ENCODE peak calls at places on chromosomes 5 and 9, in five cellular contexts. K is right lobe of liver, M is pancreas, L is lung microvascular endothelial cell, J is hippocampal formation. S is an unnamed sample.

GRCh38 chr5:180047667-180048066 is 23.9 kb downstream of the RNF130 start:
- DNase-seq in K (peak), M (peak), L (peak), J (no peak), S (no peak)

GRCh38 chr5:40988761-40989510 is 79.6 kb downstream of the C7 start:
- DNase-seq in K (no peak), M (no peak), L (no peak), J (no peak), S (no peak)

GRCh38 chr5:137492321-137492720 is 6.8 kb downstream of the SPOCK1 start:
- DNase-seq in K (no peak), M (no peak), L (no peak), J (no peak), S (no peak)

GRCh38 chr5:132369471-132370240 is at the start of gene SLC22A5:
- DNase-seq in K (peak), M (peak), L (peak), J (no peak), S (no peak)

GRCh38 chr9:14752271-14752670 is 29.7 kb upstream of the CER1 start:
- DNase-seq in K (no peak), M (no peak), L (peak), J (no peak), S (no peak)

GRCh38 chr9:116409124-116409523 is 255.5 kb downstream of the PAPPA start:
- DNase-seq in K (no peak), M (no peak), L (no peak), J (no peak), S (no peak)

GRCh38 chr5:61910771-61911170 is 395.2 kb upstream of the KIF2A start:
- DNase-seq in K (no peak), M (no peak), L (no peak), J (no peak), S (no peak)

GRCh38 chr5:94028001-94028400 is 286.6 kb upstream of the POU5F2 start:
- DNase-seq in K (no peak), M (no peak), L (no peak), J (no peak), S (no peak)

GRCh38 chr9:21110708-21111576 is 30.7 kb downstream of the IFNW1 start:
- DNase-seq in K (no peak), M (no peak), L (peak), J (peak), S (peak)

GRCh38 chr5:124544366-124545055 is 201.9 kb downstream of the ZNF608 start:
- DNase-seq in K (no peak), M (no peak), L (no peak), J (no peak), S (no peak)

GRCh38 chr9:125904155-125904841 is 157.1 kb downstream of the PBX3 start:
- DNase-seq in K (no peak), M (no peak), L (peak), J (no peak), S (peak)

GRCh38 chr5:149133795-149134777 is 7.2 kb upstream of the ABLIM3 start:
- DNase-seq in K (peak), M (no peak), L (peak), J (no peak), S (no peak)

GRCh38 chr5:72817639-72818266 is 1.3 kb downstream of the TNPO1 start:
- DNase-seq in K (no peak), M (no peak), L (peak), J (peak), S (peak)

GRCh38 chr9:36140086-36141084 is 3.9 kb downstream of the GLIPR2 start:
- DNase-seq in K (no peak), M (peak), L (no peak), J (no peak), S (no peak)

GRCh38 chr9:38062498-38063362 is 6.3 kb downstream of the SHB start:
- DNase-seq in K (no peak), M (no peak), L (peak), J (no peak), S (no peak)

GRCh38 chr9:4106744-4107143 is 193.1 kb downstream of the GLIS3 start:
- DNase-seq in K (no peak), M (no peak), L (no peak), J (no peak), S (no peak)

GRCh38 chr9:112921549-112921948 is 30.9 kb upstream of the SLC46A2 start:
- DNase-seq in K (no peak), M (no peak), L (peak), J (peak), S (peak)

GRCh38 chr9:134734270-134734669 is 92.7 kb downstream of the COL5A1 start:
- DNase-seq in K (no peak), M (no peak), L (peak), J (no peak), S (no peak)

GRCh38 chr9:27622688-27623340 is 49.5 kb upstream of the C9orf72 start:
- DNase-seq in K (no peak), M (no peak), L (no peak), J (no peak), S (peak)

GRCh38 chr5:116315531-116315930 is 230.7 kb downstream of the COMMD10 start:
- DNase-seq in K (no peak), M (no peak), L (no peak), J (no peak), S (no peak)

GRCh38 chr9:134324359-134325095 is 1.7 kb upstream of the RXRA start:
- DNase-seq in K (peak), M (peak), L (no peak), J (no peak), S (no peak)

GRCh38 chr9:107137495-107138202 is 145.4 kb upstream of the RAD23B start:
- DNase-seq in K (no peak), M (no peak), L (peak), J (no peak), S (peak)

GRCh38 chr5:150398432-150399157 is 14.1 kb downstream of the CD74 start:
- DNase-seq in K (no peak), M (no peak), L (no peak), J (no peak), S (no peak)